ENCODE peak calls at places on chromosomes 1 and 21, in eight cellular contexts. N, A, T, X, F, L, W and B are unnamed samples.

GRCh38 chr1:156476501-156477298 is 23.9 kb downstream of the MEF2D start:
- DNase-seq in N (peak), A (no peak), T (no peak), X (peak), F (no peak), L (peak), W (no peak), B (peak)

GRCh38 chr1:234125283-234125682 is 220.8 kb downstream of the SLC35F3 start:
- DNase-seq in N (no peak), A (no peak), T (no peak), X (peak), F (peak), L (no peak), W (no peak), B (peak)

GRCh38 chr1:153506386-153506785 is 29.4 kb downstream of the S100A6 start:
- DNase-seq in N (no peak), A (no peak), T (no peak), X (no peak), F (no peak), L (no peak), W (no peak), B (no peak)

GRCh38 chr1:168763031-168763430 is 34.0 kb upstream of the DPT start:
- DNase-seq in N (no peak), A (no peak), T (no peak), X (no peak), F (no peak), L (no peak), W (no peak), B (no peak)

GRCh38 chr21:31232344-31232743 is 111.7 kb downstream of the TIAM1 start:
- DNase-seq in N (no peak), A (no peak), T (no peak), X (no peak), F (no peak), L (no peak), W (no peak), B (no peak)

GRCh38 chr1:9426291-9426711 is 113.0 kb upstream of the SLC25A33 start:
- DNase-seq in N (no peak), A (no peak), T (no peak), X (no peak), F (no peak), L (no peak), W (no peak), B (no peak)

GRCh38 chr1:6465461-6466005 is 440 bp downstream of the TNFRSF25 start:
- DNase-seq in N (no peak), A (no peak), T (no peak), X (no peak), F (no peak), L (no peak), W (no peak), B (no peak)

GRCh38 chr1:39509360-39510009 is 18.0 kb downstream of the BMP8A start:
- DNase-seq in N (no peak), A (no peak), T (peak), X (no peak), F (no peak), L (peak), W (peak), B (no peak)

GRCh38 chr1:57623039-57623790 is 199.4 kb upstream of the DAB1 start:
- DNase-seq in N (no peak), A (no peak), T (peak), X (peak), F (no peak), L (no peak), W (peak), B (peak)

GRCh38 chr1:119621714-119622113 is 26.4 kb downstream of the ZNF697 start:
- DNase-seq in N (no peak), A (no peak), T (no peak), X (no peak), F (no peak), L (no peak), W (no peak), B (no peak)

GRCh38 chr21:45824546-45825208 is 156.9 kb upstream of the COL6A1 start:
- DNase-seq in N (no peak), A (no peak), T (no peak), X (no peak), F (no peak), L (no peak), W (no peak), B (no peak)

GRCh38 chr1:230728710-230729392 is 14.9 kb upstream of the AGT start:
- DNase-seq in N (no peak), A (no peak), T (peak), X (peak), F (no peak), L (no peak), W (peak), B (no peak)

GRCh38 chr1:70140894-70141293 is 64.5 kb downstream of the LRRC40 start:
- DNase-seq in N (peak), A (no peak), T (no peak), X (peak), F (peak), L (no peak), W (no peak), B (no peak)

GRCh38 chr21:45258476-45258875 is 29.2 kb downstream of the POFUT2 start:
- DNase-seq in N (no peak), A (no peak), T (no peak), X (peak), F (no peak), L (peak), W (no peak), B (no peak)

GRCh38 chr1:25556791-25557476 is 13.5 kb downstream of the LDLRAP1 start:
- DNase-seq in N (no peak), A (peak), T (no peak), X (no peak), F (no peak), L (peak), W (no peak), B (no peak)

GRCh38 chr1:19811206-19811851 is 3.8 kb downstream of the RNF186 start:
- DNase-seq in N (peak), A (no peak), T (no peak), X (peak), F (peak), L (peak), W (peak), B (peak)

GRCh38 chr1:96967311-96967710 is 245.7 kb downstream of the PTBP2 start:
- DNase-seq in N (no peak), A (no peak), T (no peak), X (no peak), F (no peak), L (no peak), W (no peak), B (no peak)

GRCh38 chr1:227937531-227938145 is 10.1 kb downstream of the WNT9A start:
- DNase-seq in N (no peak), A (no peak), T (no peak), X (peak), F (no peak), L (peak), W (no peak), B (no peak)

GRCh38 chr1:89632213-89633102 is 462 bp upstream of the LRRC8C start:
- DNase-seq in N (peak), A (peak), T (peak), X (peak), F (peak), L (peak), W (peak), B (peak)

GRCh38 chr1:233944596-233944995 is 40.1 kb downstream of the SLC35F3 start:
- DNase-seq in N (no peak), A (no peak), T (no peak), X (no peak), F (no peak), L (no peak), W (no peak), B (no peak)

GRCh38 chr21:41369105-41369914 is 7.5 kb downstream of the MX2 start:
- DNase-seq in N (no peak), A (peak), T (peak), X (peak), F (peak), L (peak), W (peak), B (peak)

GRCh38 chr1:246317723-246318359 is 189.2 kb downstream of the SMYD3 start:
- DNase-seq in N (peak), A (no peak), T (no peak), X (no peak), F (no peak), L (no peak), W (no peak), B (no peak)

GRCh38 chr1:94634977-94635416 is 93.4 kb upstream of the F3 start:
- DNase-seq in N (no peak), A (no peak), T (no peak), X (no peak), F (no peak), L (no peak), W (no peak), B (peak)

GRCh38 chr21:25149022-25149421 is 458.3 kb downstream of the MRPL39 start:
- DNase-seq in N (no peak), A (no peak), T (no peak), X (no peak), F (peak), L (no peak), W (no peak), B (no peak)

GRCh38 chr1:91478693-91479234 is 21.9 kb upstream of the CDC7 start:
- DNase-seq in N (no peak), A (no peak), T (no peak), X (no peak), F (no peak), L (no peak), W (no peak), B (no peak)

GRCh38 chr1:154874465-154874864 is 4.4 kb upstream of the KCNN3 start:
- DNase-seq in N (no peak), A (no peak), T (no peak), X (no peak), F (no peak), L (no peak), W (no peak), B (no peak)

GRCh38 chr1:67446893-67447292 is 16.7 kb upstream of the SERBP1 start:
- DNase-seq in N (no peak), A (no peak), T (no peak), X (no peak), F (no peak), L (no peak), W (no peak), B (no peak)

GRCh38 chr1:1333551-1334241 is 2.6 kb downstream of the TAS1R3 start:
- DNase-seq in N (no peak), A (no peak), T (no peak), X (no peak), F (no peak), L (peak), W (no peak), B (no peak)

GRCh38 chr1:1332031-1332755 is 1.1 kb downstream of the TAS1R3 start:
- DNase-seq in N (no peak), A (no peak), T (no peak), X (no peak), F (no peak), L (no peak), W (no peak), B (no peak)

GRCh38 chr1:1331068-1331965 is at the start of gene TAS1R3:
- DNase-seq in N (no peak), A (no peak), T (no peak), X (no peak), F (no peak), L (no peak), W (no peak), B (no peak)

GRCh38 chr1:1334835-1335234 is 3.8 kb downstream of the TAS1R3 start:
- DNase-seq in N (no peak), A (no peak), T (no peak), X (peak), F (no peak), L (no peak), W (no peak), B (no peak)

GRCh38 chr1:1332774-1333480 is 1.8 kb downstream of the TAS1R3 start:
- DNase-seq in N (no peak), A (no peak), T (no peak), X (no peak), F (no peak), L (no peak), W (no peak), B (no peak)
- H3K4me3 ChIP-seq in N (no peak), A (no peak), T (no peak), X (no peak), F (no peak), L (no peak), W (no peak), B (no peak)

DNA sequence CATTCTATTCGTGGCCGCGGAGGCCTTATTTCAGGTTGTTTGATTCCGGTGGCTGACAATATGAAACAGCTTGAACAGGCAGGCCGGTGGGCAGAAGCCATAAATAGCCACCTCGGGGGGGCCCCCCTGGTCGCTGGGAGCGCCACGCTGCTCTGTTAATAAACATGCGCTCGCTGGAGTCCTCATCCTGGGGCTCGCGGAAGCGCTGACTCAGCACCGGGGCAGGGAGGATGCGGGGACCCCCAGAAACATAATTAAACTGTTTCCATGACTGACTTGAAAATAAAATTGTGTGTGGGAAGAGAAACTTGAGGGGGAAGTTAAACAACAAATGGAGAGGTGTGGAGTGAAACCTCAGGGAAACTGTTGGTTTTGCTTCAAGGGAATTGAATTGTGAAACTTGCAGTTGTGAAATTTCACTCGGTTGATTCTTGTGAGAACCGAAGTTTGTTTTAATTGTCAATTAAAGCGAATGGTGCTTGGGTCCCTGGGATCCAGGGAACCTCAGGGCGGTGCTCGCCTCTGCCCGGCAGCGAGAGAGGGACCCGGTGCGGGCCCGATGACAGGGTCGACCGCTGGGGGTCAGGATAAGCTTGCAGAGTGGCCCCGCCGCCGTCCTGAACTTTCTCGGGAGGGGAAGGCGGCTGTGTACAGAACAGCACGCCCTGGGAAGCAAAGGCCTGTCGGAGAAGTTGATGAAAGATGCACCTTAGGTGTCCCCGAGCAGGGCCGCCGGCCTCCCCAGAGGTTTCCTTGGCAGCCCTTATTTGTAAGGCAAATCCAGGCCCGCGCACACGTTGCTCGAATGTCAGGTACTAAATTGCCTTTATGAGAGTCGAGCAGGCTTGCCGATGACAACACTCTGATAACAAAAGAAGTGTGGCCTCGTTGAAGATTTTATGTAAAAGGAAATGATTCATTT is 176.9 kb upstream of the LMO4 start:
- DNase-seq in N (no peak), A (peak), T (peak), X (peak), F (peak), L (peak), W (peak), B (peak)
- H3K4me3 ChIP-seq in N (no peak), A (peak), T (peak), X (no peak), F (peak), L (peak), W (peak), B (no peak)

DNA sequence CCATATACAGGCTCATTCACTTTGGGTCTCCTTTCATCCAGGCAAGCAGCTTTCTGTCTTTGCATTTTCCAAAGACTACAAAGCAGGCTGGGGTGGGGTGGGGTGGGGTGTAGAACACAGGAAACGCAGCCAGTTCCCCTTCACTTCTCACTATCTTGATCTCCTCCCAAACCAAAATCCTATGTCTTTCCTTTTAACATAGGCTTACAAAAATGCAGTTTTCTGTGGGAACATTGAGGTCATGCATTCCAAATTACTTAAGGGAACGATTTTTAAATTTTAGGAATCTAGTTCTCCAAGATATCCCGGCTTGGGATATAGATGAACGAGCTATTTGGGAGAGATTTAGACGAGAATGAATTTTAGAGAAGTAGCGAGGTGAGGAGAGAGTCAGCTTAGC is 948 bp upstream of the STX12 start:
- DNase-seq in N (no peak), A (no peak), T (no peak), X (no peak), F (no peak), L (no peak), W (no peak), B (no peak)
- H3K4me3 ChIP-seq in N (peak), A (peak), T (peak), X (no peak), F (no peak), L (peak), W (peak), B (peak)

GRCh38 chr21:29302340-29302991 is 3.7 kb downstream of the BACH1 start:
- DNase-seq in N (no peak), A (no peak), T (no peak), X (no peak), F (peak), L (no peak), W (no peak), B (no peak)
- H3K4me3 ChIP-seq in N (peak), A (no peak), T (peak), X (no peak), F (peak), L (peak), W (peak), B (peak)

GRCh38 chr21:18409579-18409978 is 6.0 kb upstream of the TMPRSS15 start:
- DNase-seq in N (no peak), A (no peak), T (no peak), X (no peak), F (no peak), L (no peak), W (no peak), B (no peak)
- H3K4me3 ChIP-seq in N (no peak), A (no peak), T (no peak), X (no peak), F (no peak), L (no peak), W (no peak), B (no peak)

GRCh38 chr1:10943041-10943440 is 69.4 kb upstream of the TARDBP start:
- DNase-seq in N (no peak), A (no peak), T (no peak), X (no peak), F (no peak), L (peak), W (no peak), B (no peak)

GRCh38 chr1:10941891-10942541 is 70.4 kb upstream of the TARDBP start:
- DNase-seq in N (no peak), A (peak), T (no peak), X (peak), F (peak), L (peak), W (peak), B (peak)

GRCh38 chr1:10945988-10946387 is 66.5 kb upstream of the TARDBP start:
- DNase-seq in N (no peak), A (no peak), T (no peak), X (peak), F (no peak), L (peak), W (no peak), B (no peak)

GRCh38 chr1:10942542-10942912 is 69.9 kb upstream of the TARDBP start:
- DNase-seq in N (no peak), A (no peak), T (no peak), X (no peak), F (no peak), L (no peak), W (no peak), B (no peak)

DNA sequence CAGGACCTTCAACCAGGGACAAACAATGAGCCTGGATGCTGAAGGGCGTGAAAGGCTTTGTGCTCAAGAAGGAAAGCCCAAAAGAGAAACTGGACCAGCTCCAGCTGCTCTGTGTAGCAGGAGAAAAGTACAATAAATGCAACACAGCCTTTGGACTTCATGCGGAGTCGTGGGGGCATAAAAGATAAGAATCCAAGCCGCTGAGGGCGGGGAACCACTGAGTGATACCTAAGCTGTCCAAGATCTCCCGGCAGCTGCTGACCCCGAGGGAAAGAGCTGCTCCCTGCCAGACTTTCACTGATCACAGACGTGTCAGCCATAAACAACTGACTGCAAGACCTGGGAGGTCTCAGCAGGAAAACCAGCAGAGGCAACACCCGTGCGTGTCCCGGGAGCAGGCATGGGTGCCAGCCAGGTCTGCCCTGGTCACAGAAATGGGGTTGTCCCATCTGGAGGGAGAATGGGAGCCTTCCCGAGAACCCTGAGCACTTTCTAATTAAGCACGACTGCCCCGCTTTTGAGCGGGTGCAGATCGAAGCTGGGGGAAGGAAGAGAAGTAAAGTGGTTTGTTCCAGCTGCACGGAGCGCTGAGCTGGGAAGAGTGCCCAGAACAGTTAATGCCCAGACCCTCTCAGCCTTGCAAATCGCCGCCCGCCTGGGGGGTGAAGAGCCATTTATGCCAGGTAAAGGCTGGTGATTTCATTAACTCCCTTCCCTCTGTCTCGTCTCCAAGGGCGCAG is 68.3 kb upstream of the TARDBP start:
- DNase-seq in N (peak), A (peak), T (peak), X (peak), F (peak), L (no peak), W (no peak), B (peak)
- H3K4me3 ChIP-seq in N (peak), A (peak), T (peak), X (no peak), F (no peak), L (peak), W (peak), B (peak)

DNA sequence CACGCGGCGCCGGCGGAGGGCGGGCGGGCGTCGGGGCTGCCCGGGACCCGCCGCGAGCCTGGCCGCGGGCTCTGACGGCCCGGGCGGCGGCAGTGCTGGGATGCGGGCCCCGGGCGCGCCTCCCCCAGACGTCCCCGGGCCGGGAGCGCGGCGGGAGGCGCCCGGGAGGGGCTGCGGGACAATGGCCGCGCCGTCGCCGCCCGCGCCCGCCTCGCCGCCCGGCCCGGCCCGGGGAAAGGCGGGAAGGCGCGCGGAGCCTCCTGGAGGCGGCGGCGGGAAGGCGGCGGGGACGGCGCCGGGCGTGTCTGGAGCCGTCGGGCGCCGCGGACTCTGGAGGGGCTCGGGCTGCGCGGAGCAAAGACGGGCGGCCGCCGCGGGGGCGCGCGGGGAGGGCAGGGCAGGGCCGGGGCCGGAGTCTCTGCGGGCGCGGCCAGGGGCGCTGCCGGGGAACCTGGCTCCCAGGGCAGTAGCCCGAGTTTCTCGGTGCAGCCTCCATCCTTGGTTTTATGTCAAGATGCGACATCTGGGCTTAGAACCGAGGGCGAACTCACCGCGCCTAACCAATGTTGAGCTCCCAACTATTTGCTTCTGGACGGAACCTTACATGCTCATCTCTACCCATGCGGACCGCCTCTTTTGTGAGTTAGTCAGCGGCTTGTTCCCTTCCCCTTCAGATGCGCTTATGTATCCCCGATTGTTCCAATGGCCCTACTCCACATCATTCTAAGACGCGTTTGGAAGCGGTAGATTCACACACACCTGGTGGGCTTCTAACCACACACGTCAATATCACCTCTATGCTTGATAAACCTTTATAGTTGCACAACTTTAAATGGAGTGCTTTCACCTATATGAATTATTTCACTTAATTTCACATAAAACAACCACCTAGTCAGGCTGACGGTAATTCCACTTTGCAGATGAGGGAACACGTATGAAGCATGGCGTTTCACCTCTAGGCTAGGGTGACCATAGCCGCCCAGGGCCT is 651 bp downstream of the ZBTB8A start:
- DNase-seq in N (peak), A (no peak), T (peak), X (peak), F (peak), L (peak), W (peak), B (peak)
- H3K4me3 ChIP-seq in N (peak), A (peak), T (peak), X (peak), F (peak), L (peak), W (peak), B (peak)